ENCODE peak calls at places on chromosomes 6 and 20, in ten cellular contexts. One of them, this sample, is unnamed.

GRCh38 chr6:14762077-14762476 is 483.8 kb upstream of the JARID2 start:
- DNase-seq in GM20000: no peak
- DNase-seq in AG04449: no peak
- DNase-seq in iPS-NIHi11: no peak
- DNase-seq in H7: no peak
- DNase-seq in WERI-Rb-1: no peak
- DNase-seq in MV-4-11: no peak
- DNase-seq in endothelial cell: no peak
- DNase-seq in activated CD4-positive, alpha-beta T cell treated with anti-CD3 and anti-CD28 coated beads, Interleukin-2, amount 50 U/mL, for 1 hour: no peak
- DNase-seq in NCI-H460: no peak
- DNase-seq in this sample: no peak

GRCh38 chr20:62581308-62581707 is 61.0 kb upstream of the SLCO4A1 start:
- DNase-seq in MV-4-11: no peak
- DNase-seq in endothelial cell: no peak
- DNase-seq in WERI-Rb-1: no peak
- DNase-seq in iPS-NIHi11: no peak
- DNase-seq in NCI-H460: no peak
- DNase-seq in AG04449: no peak
- DNase-seq in activated CD4-positive, alpha-beta T cell treated with anti-CD3 and anti-CD28 coated beads, Interleukin-2, amount 50 U/mL, for 1 hour: no peak
- DNase-seq in GM20000: no peak
- DNase-seq in H7: no peak
- DNase-seq in this sample: no peak

GRCh38 chr6:43391448-43392031 is 22.1 kb upstream of the ZNF318 start:
- DNase-seq in MV-4-11: peak
- DNase-seq in NCI-H460: no peak
- DNase-seq in H7: no peak
- DNase-seq in GM20000: no peak
- DNase-seq in iPS-NIHi11: no peak
- DNase-seq in activated CD4-positive, alpha-beta T cell treated with anti-CD3 and anti-CD28 coated beads, Interleukin-2, amount 50 U/mL, for 1 hour: peak
- DNase-seq in AG04449: no peak
- DNase-seq in WERI-Rb-1: no peak
- DNase-seq in endothelial cell: no peak
- DNase-seq in this sample: no peak

GRCh38 chr6:157434349-157435016 is 53.5 kb downstream of the ZDHHC14 start:
- DNase-seq in MV-4-11: no peak
- DNase-seq in endothelial cell: no peak
- DNase-seq in activated CD4-positive, alpha-beta T cell treated with anti-CD3 and anti-CD28 coated beads, Interleukin-2, amount 50 U/mL, for 1 hour: no peak
- DNase-seq in iPS-NIHi11: no peak
- DNase-seq in WERI-Rb-1: no peak
- DNase-seq in GM20000: no peak
- DNase-seq in NCI-H460: no peak
- DNase-seq in AG04449: no peak
- DNase-seq in H7: no peak
- DNase-seq in this sample: no peak

GRCh38 chr6:157800420-157801237 is 22.4 kb upstream of the SNX9 start:
- DNase-seq in endothelial cell: no peak
- DNase-seq in AG04449: peak
- DNase-seq in GM20000: peak
- DNase-seq in activated CD4-positive, alpha-beta T cell treated with anti-CD3 and anti-CD28 coated beads, Interleukin-2, amount 50 U/mL, for 1 hour: no peak
- DNase-seq in H7: no peak
- DNase-seq in WERI-Rb-1: no peak
- DNase-seq in MV-4-11: peak
- DNase-seq in iPS-NIHi11: no peak
- DNase-seq in NCI-H460: no peak
- DNase-seq in this sample: peak

GRCh38 chr6:29723666-29724588 is 693 bp downstream of the HLA-F start:
- DNase-seq in AG04449: no peak
- DNase-seq in NCI-H460: no peak
- DNase-seq in GM20000: peak
- DNase-seq in MV-4-11: no peak
- DNase-seq in iPS-NIHi11: peak
- DNase-seq in endothelial cell: peak
- DNase-seq in activated CD4-positive, alpha-beta T cell treated with anti-CD3 and anti-CD28 coated beads, Interleukin-2, amount 50 U/mL, for 1 hour: peak
- DNase-seq in H7: peak
- DNase-seq in WERI-Rb-1: peak
- DNase-seq in this sample: peak

GRCh38 chr6:43741829-43742228 is 28.2 kb upstream of the VEGFA start:
- DNase-seq in NCI-H460: no peak
- DNase-seq in iPS-NIHi11: no peak
- DNase-seq in WERI-Rb-1: no peak
- DNase-seq in AG04449: no peak
- DNase-seq in activated CD4-positive, alpha-beta T cell treated with anti-CD3 and anti-CD28 coated beads, Interleukin-2, amount 50 U/mL, for 1 hour: no peak
- DNase-seq in endothelial cell: no peak
- DNase-seq in GM20000: no peak
- DNase-seq in H7: no peak
- DNase-seq in MV-4-11: no peak
- DNase-seq in this sample: no peak

GRCh38 chr6:48318670-48319069 is 207.7 kb upstream of the PTCHD4 start:
- DNase-seq in NCI-H460: no peak
- DNase-seq in MV-4-11: no peak
- DNase-seq in activated CD4-positive, alpha-beta T cell treated with anti-CD3 and anti-CD28 coated beads, Interleukin-2, amount 50 U/mL, for 1 hour: no peak
- DNase-seq in H7: no peak
- DNase-seq in GM20000: no peak
- DNase-seq in iPS-NIHi11: no peak
- DNase-seq in WERI-Rb-1: no peak
- DNase-seq in AG04449: no peak
- DNase-seq in endothelial cell: no peak
- DNase-seq in this sample: no peak

GRCh38 chr6:158703840-158704822 is 54.3 kb downstream of the SYTL3 start:
- DNase-seq in MV-4-11: peak
- DNase-seq in AG04449: no peak
- DNase-seq in H7: peak
- DNase-seq in NCI-H460: peak
- DNase-seq in WERI-Rb-1: peak
- DNase-seq in activated CD4-positive, alpha-beta T cell treated with anti-CD3 and anti-CD28 coated beads, Interleukin-2, amount 50 U/mL, for 1 hour: peak
- DNase-seq in iPS-NIHi11: peak
- DNase-seq in GM20000: peak
- DNase-seq in endothelial cell: peak
- DNase-seq in this sample: peak

GRCh38 chr6:131250121-131250520 is 114.9 kb downstream of the AKAP7 start:
- DNase-seq in H7: peak
- DNase-seq in WERI-Rb-1: no peak
- DNase-seq in NCI-H460: no peak
- DNase-seq in iPS-NIHi11: peak
- DNase-seq in AG04449: no peak
- DNase-seq in MV-4-11: peak
- DNase-seq in activated CD4-positive, alpha-beta T cell treated with anti-CD3 and anti-CD28 coated beads, Interleukin-2, amount 50 U/mL, for 1 hour: no peak
- DNase-seq in GM20000: peak
- DNase-seq in endothelial cell: peak
- DNase-seq in this sample: no peak

GRCh38 chr6:41683460-41684310 is 45.4 kb downstream of the MDFI start:
- DNase-seq in iPS-NIHi11: peak
- DNase-seq in endothelial cell: peak
- DNase-seq in WERI-Rb-1: peak
- DNase-seq in H7: peak
- DNase-seq in MV-4-11: peak
- DNase-seq in NCI-H460: peak
- DNase-seq in activated CD4-positive, alpha-beta T cell treated with anti-CD3 and anti-CD28 coated beads, Interleukin-2, amount 50 U/mL, for 1 hour: peak
- DNase-seq in AG04449: no peak
- DNase-seq in GM20000: peak
- DNase-seq in this sample: peak

GRCh38 chr6:135675862-135676261 is 175.6 kb upstream of the PDE7B start:
- DNase-seq in iPS-NIHi11: peak
- DNase-seq in activated CD4-positive, alpha-beta T cell treated with anti-CD3 and anti-CD28 coated beads, Interleukin-2, amount 50 U/mL, for 1 hour: peak
- DNase-seq in H7: peak
- DNase-seq in MV-4-11: peak
- DNase-seq in NCI-H460: peak
- DNase-seq in AG04449: no peak
- DNase-seq in GM20000: peak
- DNase-seq in endothelial cell: peak
- DNase-seq in WERI-Rb-1: peak
- DNase-seq in this sample: peak

GRCh38 chr6:122187186-122187585 is 212.3 kb upstream of the HSF2 start:
- DNase-seq in NCI-H460: no peak
- DNase-seq in AG04449: no peak
- DNase-seq in MV-4-11: no peak
- DNase-seq in activated CD4-positive, alpha-beta T cell treated with anti-CD3 and anti-CD28 coated beads, Interleukin-2, amount 50 U/mL, for 1 hour: no peak
- DNase-seq in WERI-Rb-1: no peak
- DNase-seq in GM20000: no peak
- DNase-seq in endothelial cell: no peak
- DNase-seq in iPS-NIHi11: no peak
- DNase-seq in H7: no peak
- DNase-seq in this sample: no peak

GRCh38 chr6:28137458-28138020 is 4.1 kb upstream of the ZKSCAN8 start:
- DNase-seq in AG04449: no peak
- DNase-seq in NCI-H460: no peak
- DNase-seq in activated CD4-positive, alpha-beta T cell treated with anti-CD3 and anti-CD28 coated beads, Interleukin-2, amount 50 U/mL, for 1 hour: no peak
- DNase-seq in iPS-NIHi11: no peak
- DNase-seq in MV-4-11: peak
- DNase-seq in WERI-Rb-1: no peak
- DNase-seq in H7: no peak
- DNase-seq in endothelial cell: no peak
- DNase-seq in GM20000: peak
- DNase-seq in this sample: no peak

GRCh38 chr20:42678895-42679294 is 510.8 kb downstream of the PTPRT start:
- DNase-seq in endothelial cell: no peak
- DNase-seq in AG04449: no peak
- DNase-seq in NCI-H460: no peak
- DNase-seq in activated CD4-positive, alpha-beta T cell treated with anti-CD3 and anti-CD28 coated beads, Interleukin-2, amount 50 U/mL, for 1 hour: no peak
- DNase-seq in H7: peak
- DNase-seq in MV-4-11: no peak
- DNase-seq in GM20000: no peak
- DNase-seq in iPS-NIHi11: peak
- DNase-seq in WERI-Rb-1: no peak
- DNase-seq in this sample: no peak

GRCh38 chr20:41029150-41029872 is 689 bp downstream of the TOP1 start:
- DNase-seq in MV-4-11: no peak
- DNase-seq in activated CD4-positive, alpha-beta T cell treated with anti-CD3 and anti-CD28 coated beads, Interleukin-2, amount 50 U/mL, for 1 hour: peak
- DNase-seq in iPS-NIHi11: peak
- DNase-seq in WERI-Rb-1: no peak
- DNase-seq in GM20000: peak
- DNase-seq in endothelial cell: peak
- DNase-seq in H7: peak
- DNase-seq in AG04449: no peak
- DNase-seq in NCI-H460: no peak
- DNase-seq in this sample: no peak

GRCh38 chr6:105136433-105137350 is 43.1 kb downstream of the POPDC3 start:
- DNase-seq in NCI-H460: no peak
- DNase-seq in GM20000: peak
- DNase-seq in endothelial cell: peak
- DNase-seq in iPS-NIHi11: peak
- DNase-seq in activated CD4-positive, alpha-beta T cell treated with anti-CD3 and anti-CD28 coated beads, Interleukin-2, amount 50 U/mL, for 1 hour: no peak
- DNase-seq in H7: peak
- DNase-seq in WERI-Rb-1: peak
- DNase-seq in MV-4-11: peak
- DNase-seq in AG04449: no peak
- DNase-seq in this sample: peak

GRCh38 chr6:30645989-30646388 is 944 bp upstream of the C6orf136 start:
- DNase-seq in activated CD4-positive, alpha-beta T cell treated with anti-CD3 and anti-CD28 coated beads, Interleukin-2, amount 50 U/mL, for 1 hour: no peak
- DNase-seq in AG04449: no peak
- DNase-seq in H7: no peak
- DNase-seq in MV-4-11: no peak
- DNase-seq in NCI-H460: no peak
- DNase-seq in iPS-NIHi11: no peak
- DNase-seq in endothelial cell: no peak
- DNase-seq in GM20000: no peak
- DNase-seq in WERI-Rb-1: no peak
- DNase-seq in this sample: no peak

GRCh38 chr6:79404677-79405076 is 132.6 kb downstream of the LCA5 start:
- DNase-seq in endothelial cell: no peak
- DNase-seq in GM20000: no peak
- DNase-seq in H7: no peak
- DNase-seq in AG04449: no peak
- DNase-seq in iPS-NIHi11: no peak
- DNase-seq in WERI-Rb-1: no peak
- DNase-seq in NCI-H460: no peak
- DNase-seq in activated CD4-positive, alpha-beta T cell treated with anti-CD3 and anti-CD28 coated beads, Interleukin-2, amount 50 U/mL, for 1 hour: no peak
- DNase-seq in MV-4-11: no peak
- DNase-seq in this sample: no peak

GRCh38 chr20:33124994-33125393 is 43.0 kb upstream of the BPIFA2 start:
- DNase-seq in WERI-Rb-1: no peak
- DNase-seq in GM20000: no peak
- DNase-seq in activated CD4-positive, alpha-beta T cell treated with anti-CD3 and anti-CD28 coated beads, Interleukin-2, amount 50 U/mL, for 1 hour: no peak
- DNase-seq in NCI-H460: no peak
- DNase-seq in endothelial cell: no peak
- DNase-seq in iPS-NIHi11: no peak
- DNase-seq in MV-4-11: no peak
- DNase-seq in H7: no peak
- DNase-seq in AG04449: no peak
- DNase-seq in this sample: no peak

GRCh38 chr20:15604406-15604805 is 968.8 kb downstream of the KIF16B start:
- DNase-seq in activated CD4-positive, alpha-beta T cell treated with anti-CD3 and anti-CD28 coated beads, Interleukin-2, amount 50 U/mL, for 1 hour: no peak
- DNase-seq in MV-4-11: no peak
- DNase-seq in H7: no peak
- DNase-seq in WERI-Rb-1: no peak
- DNase-seq in endothelial cell: no peak
- DNase-seq in AG04449: no peak
- DNase-seq in iPS-NIHi11: no peak
- DNase-seq in NCI-H460: no peak
- DNase-seq in GM20000: no peak
- DNase-seq in this sample: no peak

GRCh38 chr6:75770844-75771243 is 21.8 kb downstream of the MYO6 start:
- DNase-seq in GM20000: no peak
- DNase-seq in H7: no peak
- DNase-seq in AG04449: no peak
- DNase-seq in WERI-Rb-1: no peak
- DNase-seq in iPS-NIHi11: no peak
- DNase-seq in NCI-H460: no peak
- DNase-seq in endothelial cell: no peak
- DNase-seq in activated CD4-positive, alpha-beta T cell treated with anti-CD3 and anti-CD28 coated beads, Interleukin-2, amount 50 U/mL, for 1 hour: no peak
- DNase-seq in MV-4-11: no peak
- DNase-seq in this sample: no peak

GRCh38 chr6:44593539-44593944 is 206.0 kb downstream of the CDC5L start:
- DNase-seq in AG04449: no peak
- DNase-seq in endothelial cell: peak
- DNase-seq in GM20000: peak
- DNase-seq in activated CD4-positive, alpha-beta T cell treated with anti-CD3 and anti-CD28 coated beads, Interleukin-2, amount 50 U/mL, for 1 hour: peak
- DNase-seq in WERI-Rb-1: peak
- DNase-seq in iPS-NIHi11: peak
- DNase-seq in MV-4-11: peak
- DNase-seq in NCI-H460: peak
- DNase-seq in H7: peak
- DNase-seq in this sample: peak

GRCh38 chr6:21595951-21596378 is 2.4 kb downstream of the SOX4 start:
- DNase-seq in H7: peak
- DNase-seq in iPS-NIHi11: no peak
- DNase-seq in endothelial cell: peak
- DNase-seq in GM20000: no peak
- DNase-seq in MV-4-11: no peak
- DNase-seq in activated CD4-positive, alpha-beta T cell treated with anti-CD3 and anti-CD28 coated beads, Interleukin-2, amount 50 U/mL, for 1 hour: no peak
- DNase-seq in WERI-Rb-1: no peak
- DNase-seq in AG04449: no peak
- DNase-seq in NCI-H460: no peak
- DNase-seq in this sample: no peak

GRCh38 chr6:117317261-117317660 is 51.9 kb downstream of the VGLL2 start:
- DNase-seq in activated CD4-positive, alpha-beta T cell treated with anti-CD3 and anti-CD28 coated beads, Interleukin-2, amount 50 U/mL, for 1 hour: no peak
- DNase-seq in GM20000: no peak
- DNase-seq in WERI-Rb-1: no peak
- DNase-seq in endothelial cell: no peak
- DNase-seq in H7: peak
- DNase-seq in AG04449: no peak
- DNase-seq in iPS-NIHi11: peak
- DNase-seq in MV-4-11: no peak
- DNase-seq in NCI-H460: no peak
- DNase-seq in this sample: no peak

GRCh38 chr6:25232478-25232877 is 46.7 kb upstream of the CARMIL1 start:
- DNase-seq in iPS-NIHi11: no peak
- DNase-seq in GM20000: no peak
- DNase-seq in endothelial cell: no peak
- DNase-seq in H7: no peak
- DNase-seq in WERI-Rb-1: no peak
- DNase-seq in activated CD4-positive, alpha-beta T cell treated with anti-CD3 and anti-CD28 coated beads, Interleukin-2, amount 50 U/mL, for 1 hour: no peak
- DNase-seq in MV-4-11: no peak
- DNase-seq in NCI-H460: no peak
- DNase-seq in AG04449: no peak
- DNase-seq in this sample: no peak

GRCh38 chr20:51204794-51205193 is 181.9 kb upstream of the KCNG1 start:
- DNase-seq in NCI-H460: no peak
- DNase-seq in activated CD4-positive, alpha-beta T cell treated with anti-CD3 and anti-CD28 coated beads, Interleukin-2, amount 50 U/mL, for 1 hour: no peak
- DNase-seq in endothelial cell: no peak
- DNase-seq in MV-4-11: no peak
- DNase-seq in AG04449: no peak
- DNase-seq in iPS-NIHi11: no peak
- DNase-seq in WERI-Rb-1: no peak
- DNase-seq in H7: no peak
- DNase-seq in GM20000: no peak
- DNase-seq in this sample: no peak

GRCh38 chr6:83960704-83961103 is 72.9 kb upstream of the MRAP2 start:
- DNase-seq in endothelial cell: no peak
- DNase-seq in NCI-H460: no peak
- DNase-seq in AG04449: no peak
- DNase-seq in MV-4-11: peak
- DNase-seq in GM20000: no peak
- DNase-seq in iPS-NIHi11: no peak
- DNase-seq in WERI-Rb-1: no peak
- DNase-seq in H7: no peak
- DNase-seq in activated CD4-positive, alpha-beta T cell treated with anti-CD3 and anti-CD28 coated beads, Interleukin-2, amount 50 U/mL, for 1 hour: no peak
- DNase-seq in this sample: no peak